ENCODE peak calls at places on chromosome 5, in four cellular contexts. G is H9, W is AG10803, I is lower lobe of right lung. K is an unnamed sample.
A peak's percentile ranks its signal among the peaks of the same experiment; 100 is the strongest.

GRCh38 chr5:159786901-159787691 is 129.2 kb upstream of the ADRA1B start:
- DNase-seq in G (no peak), W (peak; percentile 84), I (peak; percentile 58), K (no peak)

GRCh38 chr5:146291421-146292074 is 47.1 kb upstream of the POU4F3 start:
- DNase-seq in G (no peak), W (peak; percentile 45), I (no peak), K (no peak)

GRCh38 chr5:72241346-72242003 is 78.6 kb downstream of the MRPS27 start:
- DNase-seq in G (no peak), W (no peak), I (no peak), K (peak; percentile 51)

GRCh38 chr5:37549411-37549810 is 170.3 kb downstream of the WDR70 start:
- DNase-seq in G (no peak), W (no peak), I (no peak), K (no peak)

GRCh38 chr5:122394313-122394712 is 82.3 kb downstream of the SNCAIP start:
- DNase-seq in G (no peak), W (no peak), I (no peak), K (no peak)

GRCh38 chr5:122999947-123000563 is 36.5 kb downstream of the PPIC start:
- DNase-seq in G (peak; percentile 80), W (peak; percentile 55), I (peak; percentile 45), K (peak; percentile 80)

GRCh38 chr5:132268698-132269551 is 11.4 kb downstream of the PDLIM4 start:
- DNase-seq in G (peak; percentile 25), W (peak; percentile 85), I (no peak), K (peak; percentile 69)

GRCh38 chr5:14063117-14063516 is 80.0 kb upstream of the TRIO start:
- DNase-seq in G (no peak), W (peak; percentile 59), I (no peak), K (no peak)

GRCh38 chr5:133140311-133140710 is 88.5 kb downstream of the HSPA4 start:
- DNase-seq in G (no peak), W (no peak), I (no peak), K (no peak)

GRCh38 chr5:8184455-8185063 is 315.6 kb downstream of the MTRR start:
- DNase-seq in G (peak; percentile 78), W (peak; percentile 7), I (no peak), K (peak; percentile 82)

GRCh38 chr5:83777856-83778255 is 57.2 kb upstream of the HAPLN1 start:
- DNase-seq in G (no peak), W (peak; percentile 24), I (no peak), K (no peak)

GRCh38 chr5:16615737-16616535 is 861 bp downstream of the RETREG1 start:
- DNase-seq in G (peak; percentile 32), W (no peak), I (no peak), K (no peak)

GRCh38 chr5:181160144-181160754 is 12.9 kb downstream of the OR2V2 start:
- DNase-seq in G (peak; percentile 75), W (peak; percentile 53), I (no peak), K (peak; percentile 78)

GRCh38 chr5:32542216-32543059 is 42.9 kb upstream of the SUB1 start:
- DNase-seq in G (no peak), W (no peak), I (no peak), K (no peak)

GRCh38 chr5:9774472-9775079 is 144.4 kb upstream of the TAS2R1 start:
- DNase-seq in G (no peak), W (peak; percentile 85), I (no peak), K (no peak)
- TF ChIP-seq CTCF in G (peak; percentile 58), W (peak; percentile 56), I (no peak), K (no peak)

GRCh38 chr5:128536861-128537305 is 1.2 kb downstream of the FBN2 start:
- DNase-seq in G (peak; percentile 49), W (no peak), I (no peak), K (no peak)
- TF ChIP-seq CTCF in G (no peak), W (no peak), I (no peak), K (no peak)

DNA sequence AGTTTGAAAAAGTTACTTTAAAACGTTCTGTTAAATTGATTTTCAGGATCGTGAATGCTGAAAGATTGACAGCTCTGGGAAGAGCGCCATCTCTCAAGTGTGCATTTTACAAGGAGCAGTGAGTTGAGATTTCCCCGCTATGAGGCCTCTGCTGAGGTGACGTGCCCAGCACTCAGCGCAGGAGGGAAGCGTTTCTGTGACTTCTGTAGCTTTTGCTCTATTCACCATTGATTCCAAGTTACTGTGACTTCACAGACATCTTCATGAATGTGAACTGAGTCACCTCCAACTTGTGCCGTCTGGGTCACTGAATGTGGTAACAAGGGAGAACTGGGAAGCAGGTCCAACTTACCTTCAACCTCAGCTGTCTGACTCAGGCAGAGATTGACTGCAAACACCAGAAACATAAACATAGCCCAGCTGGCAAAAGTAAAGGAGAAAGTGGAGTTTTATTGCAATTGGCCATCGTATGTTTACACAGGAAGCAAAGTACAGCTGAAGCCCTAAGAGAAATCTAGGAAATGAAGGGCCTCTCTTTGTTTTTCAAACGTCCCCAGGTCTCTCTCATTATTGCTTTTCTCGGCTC is 428.8 kb upstream of the CLINT1 start:
- DNase-seq in G (no peak), W (peak; percentile 52), I (no peak), K (no peak)
- TF ChIP-seq CTCF in G (no peak), W (no peak), I (no peak), K (no peak)

GRCh38 chr5:141196363-141196762 is 3.1 kb upstream of the PCDHB11 start:
- DNase-seq in G (no peak), W (no peak), I (no peak), K (no peak)

GRCh38 chr5:141186897-141187512 is at the start of gene PCDHB9:
- DNase-seq in G (peak; percentile 59), W (peak; percentile 25), I (no peak), K (peak; percentile 45)

DNA sequence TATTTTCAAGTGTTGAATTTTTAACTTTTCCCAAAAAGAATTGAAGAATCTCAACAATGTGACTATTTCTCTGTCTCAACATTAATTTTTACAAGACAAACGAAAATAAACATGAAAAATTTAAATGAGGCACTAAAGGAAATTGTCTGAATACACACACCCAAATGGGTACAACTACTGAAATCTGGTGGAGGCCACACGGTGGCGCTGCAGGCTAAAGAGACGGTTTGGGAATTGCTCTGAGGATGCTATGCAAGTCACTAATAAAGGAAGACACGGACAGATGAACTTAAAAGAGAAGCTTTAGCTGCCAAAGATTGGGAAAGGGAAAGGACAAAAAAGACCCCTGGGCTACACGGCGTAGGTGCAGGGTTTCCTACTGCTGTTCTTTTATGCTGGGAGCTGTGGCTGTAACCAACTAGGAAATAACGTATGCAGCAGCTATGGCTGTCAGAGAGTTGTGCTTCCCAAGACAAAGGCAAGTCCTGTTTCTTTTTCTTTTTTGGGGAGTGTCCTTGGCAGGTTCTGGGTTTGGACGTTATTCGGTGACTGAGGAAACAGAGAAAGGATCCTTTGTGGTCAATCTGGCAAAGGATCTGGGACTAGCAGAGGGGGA is at the start of gene PCDHB10:
- DNase-seq in G (peak; percentile 77), W (peak; percentile 8), I (no peak), K (peak; percentile 74)
- TF ChIP-seq CTCF in G (peak; percentile 94), W (peak; percentile 46), I (peak; percentile 41), K (peak; percentile 64)

DNA sequence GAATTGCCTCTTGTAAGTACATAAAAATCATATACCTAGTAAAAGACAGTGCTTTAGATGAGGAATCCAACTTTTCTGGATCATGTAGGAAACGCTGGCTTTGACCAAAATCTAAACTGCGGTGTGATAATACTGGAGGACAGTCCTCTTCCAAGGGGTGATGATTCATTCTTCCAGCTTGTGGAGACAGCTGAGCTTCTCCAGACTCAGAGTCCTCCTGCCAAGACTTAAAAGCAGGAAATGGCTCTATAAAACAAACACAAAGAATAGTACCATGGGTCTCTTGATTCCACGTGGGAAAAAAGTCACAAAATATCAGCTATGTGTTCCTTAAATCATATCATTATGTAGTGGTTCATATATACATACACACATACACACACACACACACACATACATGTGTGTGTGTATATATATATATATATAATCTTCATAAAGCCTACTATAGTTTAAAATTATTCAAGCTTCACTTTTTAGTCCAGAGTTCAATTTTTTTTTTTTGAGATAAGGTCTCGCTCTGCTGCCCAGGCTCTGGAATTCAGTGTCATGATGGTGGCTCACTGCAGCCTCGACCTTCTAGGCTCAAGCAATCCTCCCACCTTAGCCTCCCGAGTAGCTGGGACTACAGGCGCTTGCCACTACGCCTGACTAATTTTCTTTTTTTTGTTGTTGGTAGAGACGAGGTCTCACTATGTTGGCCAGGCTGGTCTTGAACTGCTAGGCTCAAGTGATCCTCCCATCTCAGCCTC is 65.0 kb downstream of the PKD2L2 start:
- DNase-seq in G (no peak), W (peak; percentile 87), I (no peak), K (no peak)
- TF ChIP-seq CTCF in G (no peak), W (no peak), I (no peak), K (no peak)

GRCh38 chr5:154459015-154459414 is 13.2 kb downstream of the SAP30L start:
- DNase-seq in G (no peak), W (no peak), I (no peak), K (no peak)

GRCh38 chr5:154464435-154464834 is 13.6 kb downstream of the HAND1 start:
- DNase-seq in G (no peak), W (no peak), I (no peak), K (no peak)

GRCh38 chr5:154465169-154465568 is 12.9 kb downstream of the HAND1 start:
- DNase-seq in G (no peak), W (peak; percentile 60), I (no peak), K (no peak)

GRCh38 chr5:154460172-154460571 is 14.4 kb downstream of the SAP30L start:
- DNase-seq in G (no peak), W (no peak), I (no peak), K (no peak)

DNA sequence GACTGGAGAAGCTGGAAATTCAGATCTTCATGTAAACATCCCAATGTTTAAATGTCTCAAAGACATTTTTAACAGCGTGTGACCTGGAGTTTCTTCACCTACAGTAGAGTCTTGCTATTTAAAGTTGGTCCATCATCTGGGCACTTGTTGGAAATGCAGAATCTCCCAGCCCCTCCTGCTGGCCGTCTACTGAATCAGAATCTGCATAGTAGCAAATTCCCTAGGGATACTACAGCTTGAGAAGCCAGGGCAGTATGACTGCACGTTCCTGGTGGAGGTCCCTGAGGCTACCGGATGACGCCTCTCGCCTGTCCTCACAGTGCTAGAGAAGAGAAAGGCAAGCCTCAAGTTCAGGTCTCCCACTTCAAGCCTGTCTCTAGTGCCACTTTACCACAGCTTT is 15.7 kb downstream of the SAP30L start:
- DNase-seq in G (peak; percentile 49), W (peak; percentile 40), I (no peak), K (no peak)
- TF ChIP-seq CTCF in G (peak; percentile 58), W (peak; percentile 26), I (no peak), K (peak; percentile 60)

DNA sequence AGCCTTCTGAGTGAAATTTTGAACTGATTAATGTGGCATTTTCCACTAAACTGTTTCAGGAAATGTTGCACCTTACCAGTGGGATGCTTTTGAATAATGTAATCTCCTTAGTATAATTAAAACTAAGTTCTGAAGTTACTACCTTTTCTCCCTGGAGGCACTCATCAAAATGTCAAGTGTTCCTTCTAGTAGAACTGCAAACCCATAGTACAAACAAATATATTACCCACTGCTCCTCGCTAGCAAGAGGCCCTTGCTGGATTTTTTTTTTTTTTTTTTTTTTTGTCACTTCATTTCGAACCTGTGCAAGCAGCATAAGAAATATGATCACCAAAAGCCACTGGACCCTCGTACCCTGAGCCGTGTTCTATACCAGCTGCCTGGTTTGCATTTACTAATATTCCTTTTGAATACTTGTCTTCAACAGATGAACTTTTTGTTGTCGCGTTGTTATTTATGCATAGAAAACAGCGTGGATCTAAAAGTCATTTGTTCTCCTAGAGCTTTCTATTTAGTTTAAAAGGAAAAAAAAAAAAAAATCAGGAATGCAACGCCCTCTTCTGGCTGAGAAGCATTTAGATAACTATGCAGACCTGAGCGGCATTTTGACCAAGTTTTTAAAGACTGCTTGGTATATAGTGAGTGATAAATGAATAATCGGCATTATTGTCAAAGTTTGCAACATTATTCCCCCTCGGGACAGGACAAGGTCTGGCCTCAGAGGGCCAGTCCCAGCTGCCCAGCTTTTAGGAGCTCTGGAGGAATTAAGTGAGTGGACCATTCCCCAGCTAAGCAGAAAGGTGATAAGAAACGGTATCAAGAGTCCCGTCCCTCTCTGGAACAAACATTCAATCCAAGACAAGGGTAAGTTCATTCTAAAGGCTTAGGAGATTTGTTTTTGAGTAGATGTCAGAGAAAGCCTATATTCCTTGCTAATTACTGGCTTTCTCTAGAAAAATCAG is 162.5 kb upstream of the KIF2A start:
- DNase-seq in G (no peak), W (peak; percentile 19), I (no peak), K (no peak)
- TF ChIP-seq CTCF in G (peak; percentile 80), W (peak; percentile 56), I (peak; percentile 56), K (peak; percentile 61)

K was measured in glutamatergic neuron.